ENCODE peak calls at places on chromosomes 1 and 21, in eight cellular contexts. S, E, V, X, D, M, Y and K are unnamed samples.

GRCh38 chr1:42971848-42972291 is 13.2 kb upstream of the SLC2A1 start:
- DNase-seq in D (no peak), X (peak), E (peak), M (no peak), Y (no peak), S (no peak), V (no peak), K (peak)

GRCh38 chr1:182459949-182460348 is 10.0 kb downstream of the RGSL1 start:
- DNase-seq in V (no peak), D (no peak), E (no peak), Y (no peak), M (no peak), X (no peak), S (no peak), K (no peak)

GRCh38 chr1:2127181-2128145 is 67.1 kb downstream of the FAAP20 start:
- DNase-seq in M (no peak), E (no peak), V (no peak), Y (peak), S (peak), D (no peak), X (no peak), K (no peak)

GRCh38 chr1:70896224-70896623 is 151.4 kb downstream of the PTGER3 start:
- DNase-seq in D (no peak), Y (no peak), E (no peak), V (peak), S (no peak), M (no peak), X (no peak), K (no peak)

GRCh38 chr1:26358411-26359384 is 4.8 kb upstream of the CRYBG2 start:
- DNase-seq in D (no peak), X (peak), E (peak), M (no peak), V (peak), Y (no peak), S (no peak), K (no peak)

GRCh38 chr1:165117482-165117881 is 239.0 kb downstream of the LMX1A start:
- DNase-seq in X (peak), E (no peak), D (no peak), Y (no peak), V (no peak), M (no peak), S (no peak), K (no peak)

GRCh38 chr1:53138991-53139884 is 3.2 kb downstream of the SLC1A7 start:
- DNase-seq in X (no peak), M (no peak), D (no peak), Y (no peak), V (no peak), E (no peak), S (no peak), K (no peak)

GRCh38 chr21:27134513-27134912 is 167.6 kb upstream of the ADAMTS5 start:
- DNase-seq in S (no peak), M (no peak), X (no peak), V (no peak), Y (no peak), E (no peak), D (no peak), K (peak)

GRCh38 chr21:36419996-36420395 is 34.8 kb downstream of the CHAF1B start:
- DNase-seq in Y (peak), S (peak), D (peak), M (peak), X (peak), V (peak), E (peak), K (peak)

GRCh38 chr21:43188181-43188580 is 19.4 kb downstream of the CRYAA start:
- DNase-seq in E (no peak), S (peak), V (no peak), M (no peak), Y (peak), D (no peak), X (no peak), K (no peak)

GRCh38 chr21:43313939-43314405 is 113.0 kb downstream of the SIK1 start:
- DNase-seq in D (no peak), S (no peak), X (no peak), E (no peak), Y (peak), V (no peak), M (no peak), K (no peak)

GRCh38 chr1:196877964-196878363 is 9.9 kb upstream of the CFHR4 start:
- DNase-seq in Y (no peak), D (no peak), V (no peak), X (peak), E (no peak), M (no peak), S (no peak), K (no peak)

GRCh38 chr1:98660941-98661543 is 479 bp upstream of the SNX7 start:
- DNase-seq in M (no peak), E (no peak), D (no peak), S (no peak), Y (no peak), X (no peak), V (no peak), K (peak)

GRCh38 chr1:109253803-109254620 is 4.7 kb downstream of the CELSR2 start:
- DNase-seq in Y (peak), D (no peak), V (peak), X (no peak), E (no peak), M (no peak), S (no peak), K (no peak)

GRCh38 chr1:183806650-183807049 is 1.7 kb downstream of the RGL1 start:
- DNase-seq in M (no peak), D (no peak), Y (no peak), E (no peak), V (no peak), S (no peak), X (no peak), K (no peak)
- TF ChIP-seq CTCF in M (no peak), D (no peak), Y (no peak), E (no peak), V (no peak), S (no peak), X (no peak), K (no peak)

GRCh38 chr1:229556551-229556950 is 2.0 kb downstream of the ABCB10 start:
- DNase-seq in D (no peak), S (no peak), X (peak), V (no peak), M (no peak), Y (no peak), E (no peak), K (no peak)

GRCh38 chr1:229554886-229555621 is 3.5 kb downstream of the ABCB10 start:
- DNase-seq in V (no peak), M (no peak), Y (no peak), E (no peak), X (no peak), D (no peak), S (no peak), K (peak)

GRCh38 chr1:229557913-229558414 is 543 bp downstream of the ABCB10 start:
- DNase-seq in Y (peak), M (no peak), X (peak), V (peak), E (peak), D (peak), S (no peak), K (peak)

GRCh38 chr1:229558460-229559335 is at the start of gene ABCB10:
- DNase-seq in V (peak), D (peak), S (peak), M (peak), Y (peak), E (peak), X (peak), K (peak)

DNA sequence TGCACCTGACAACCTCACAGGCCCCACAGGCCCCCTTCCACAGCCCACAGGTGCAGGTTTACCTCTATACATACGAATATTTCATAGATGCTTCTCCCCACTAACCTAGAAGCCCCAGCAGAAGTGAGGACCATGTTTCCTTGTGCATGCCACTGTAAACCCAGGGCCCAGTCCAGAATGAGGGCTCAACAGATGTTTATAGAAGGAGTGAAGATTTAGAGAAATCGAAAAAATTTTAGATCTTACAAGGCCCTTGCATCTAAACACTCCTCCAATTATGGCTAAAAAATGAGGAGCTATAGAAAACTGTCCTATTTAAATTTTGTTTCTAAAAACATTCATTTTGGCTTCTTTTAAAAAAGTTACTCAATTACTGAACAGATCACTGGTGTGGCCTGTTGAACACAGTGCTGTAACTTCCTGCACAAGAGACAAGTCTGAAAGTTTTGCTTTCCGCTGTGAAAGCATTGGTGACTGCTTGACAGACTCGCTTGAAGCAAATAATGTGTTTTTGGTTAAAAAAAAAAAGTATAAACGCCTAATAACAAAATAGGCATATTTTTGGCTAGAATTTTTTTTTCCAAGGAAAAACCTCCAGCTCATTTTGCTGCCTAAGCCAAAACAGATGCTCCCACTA is 1.2 kb downstream of the ABCB10 start:
- DNase-seq in S (no peak), V (peak), M (peak), Y (no peak), D (no peak), E (no peak), X (peak), K (peak)
- H3K4me3 ChIP-seq in S (peak), V (peak), M (peak), Y (peak), D (peak), E (peak), X (peak), K (peak)

GRCh38 chr1:61079276-61079897 is 3.0 kb upstream of the NFIA start:
- DNase-seq in D (no peak), Y (no peak), V (no peak), S (no peak), M (no peak), E (peak), X (peak), K (no peak)

GRCh38 chr1:61081135-61081636 is 1.2 kb upstream of the NFIA start:
- DNase-seq in D (no peak), X (peak), M (no peak), S (no peak), Y (no peak), E (no peak), V (no peak), K (no peak)

GRCh38 chr1:61080408-61081134 is 1.8 kb upstream of the NFIA start:
- DNase-seq in X (no peak), S (no peak), M (no peak), D (no peak), Y (no peak), E (no peak), V (no peak), K (no peak)

GRCh38 chr1:61078611-61079010 is 3.8 kb upstream of the NFIA start:
- DNase-seq in X (peak), E (no peak), V (peak), S (no peak), M (no peak), Y (no peak), D (no peak), K (no peak)

DNA sequence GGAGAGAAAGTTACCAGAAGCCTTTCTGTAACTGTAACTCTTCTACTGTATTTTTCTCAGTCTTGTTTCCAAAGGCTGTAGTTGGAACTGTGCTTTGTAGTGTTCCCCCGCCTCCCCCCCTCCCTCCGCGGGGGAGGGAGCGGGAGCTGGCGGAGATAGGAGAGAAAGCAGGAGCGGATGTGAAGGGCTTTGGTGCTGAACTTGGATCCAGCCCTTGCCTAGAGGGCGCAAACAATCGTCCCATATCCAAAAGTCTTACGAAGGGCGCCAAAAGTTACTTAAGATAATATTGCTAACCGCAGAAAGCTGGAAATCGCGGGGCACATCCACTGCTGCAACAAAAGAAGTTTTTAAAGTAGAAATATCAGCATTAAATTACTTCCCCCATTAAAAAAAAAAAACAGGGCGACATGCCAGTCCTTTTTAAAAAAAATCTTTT is 2.4 kb upstream of the NFIA start:
- DNase-seq in X (peak), S (peak), Y (peak), M (no peak), E (peak), D (peak), V (no peak), K (peak)
- TF ChIP-seq CTCF in X (peak), S (peak), Y (peak), M (no peak), E (no peak), D (no peak), V (peak), K (peak)

DNA sequence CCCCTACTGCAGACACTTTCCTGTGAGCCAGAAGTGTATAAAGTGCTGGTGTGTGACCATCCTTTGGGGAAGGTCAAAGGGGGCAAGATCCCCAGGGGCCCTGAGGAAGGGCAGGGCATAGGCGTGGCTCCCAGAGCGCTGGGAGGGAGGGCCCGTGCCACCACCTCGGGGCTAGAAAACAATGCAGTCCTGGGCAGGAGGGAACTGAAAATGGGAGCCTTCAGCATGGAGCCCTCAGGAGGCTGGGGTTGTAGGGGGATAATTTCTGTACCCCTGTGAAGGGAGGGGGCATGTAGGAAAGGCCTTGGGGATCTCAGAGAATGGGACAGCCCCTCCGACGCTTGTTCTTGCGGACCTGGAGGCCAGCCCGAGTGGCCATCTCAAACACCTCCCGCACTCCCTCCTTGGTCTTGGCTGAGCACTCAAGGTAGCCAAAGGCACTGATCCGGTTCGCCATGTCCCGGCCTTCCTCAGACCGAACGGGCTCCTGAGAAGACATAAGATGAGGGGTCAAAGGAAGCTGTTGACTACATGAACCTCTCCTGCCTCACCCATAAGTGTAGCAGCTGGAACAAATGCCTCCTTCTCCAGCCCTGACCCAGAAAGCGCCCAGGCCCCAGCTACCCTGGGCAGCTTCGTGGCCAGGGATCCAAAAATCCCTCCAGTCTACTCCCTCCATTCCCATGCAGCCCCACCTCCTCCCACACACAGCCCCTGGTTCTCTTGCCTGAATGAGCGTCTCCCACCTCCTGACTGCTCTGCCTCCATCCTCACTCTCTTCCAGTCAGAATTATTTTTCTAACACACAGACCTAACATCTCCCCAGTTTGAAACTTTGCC is 5.5 kb downstream of the RHOC start:
- DNase-seq in E (no peak), Y (no peak), X (no peak), D (no peak), S (no peak), V (no peak), M (no peak), K (no peak)
- H3K4me3 ChIP-seq in E (no peak), Y (peak), X (no peak), D (no peak), S (no peak), V (peak), M (no peak), K (no peak)

GRCh38 chr1:115041654-115042053 is 12.0 kb downstream of the TSHB start:
- DNase-seq in X (peak), D (no peak), S (no peak), M (no peak), E (no peak), V (no peak), Y (no peak), K (peak)
- TF ChIP-seq CTCF in X (peak), D (no peak), S (no peak), M (peak), E (peak), V (peak), Y (no peak), K (peak)

GRCh38 chr1:46464013-46464548 is 25.6 kb upstream of the DMBX1 start:
- DNase-seq in D (no peak), Y (no peak), E (no peak), V (no peak), M (no peak), X (no peak), S (no peak), K (no peak)

GRCh38 chr1:46465981-46466476 is 23.6 kb upstream of the DMBX1 start:
- DNase-seq in E (no peak), D (no peak), V (no peak), X (no peak), S (no peak), Y (no peak), M (no peak), K (no peak)

GRCh38 chr1:46469846-46470245 is 19.8 kb upstream of the DMBX1 start:
- DNase-seq in X (no peak), E (no peak), Y (no peak), V (no peak), M (no peak), S (no peak), D (no peak), K (no peak)

GRCh38 chr1:46467183-46467504 is 22.5 kb upstream of the DMBX1 start:
- DNase-seq in M (no peak), V (no peak), Y (no peak), D (no peak), X (no peak), S (no peak), E (no peak), K (no peak)

GRCh38 chr1:46466477-46467182 is 23.0 kb upstream of the DMBX1 start:
- DNase-seq in X (peak), V (no peak), Y (no peak), M (no peak), S (no peak), E (no peak), D (no peak), K (no peak)
- H3K4me3 ChIP-seq in X (peak), V (peak), Y (peak), M (peak), S (peak), E (peak), D (peak), K (peak)

GRCh38 chr1:200409203-200409760 is 554 bp downstream of the ZNF281 start:
- DNase-seq in E (peak), M (no peak), D (peak), X (peak), Y (peak), S (peak), V (peak), K (no peak)
- TF ChIP-seq CTCF in E (no peak), M (no peak), D (no peak), X (no peak), Y (no peak), S (no peak), V (peak), K (peak)

GRCh38 chr21:29144736-29145353 is 14.4 kb downstream of the MAP3K7CL start:
- DNase-seq in X (no peak), V (no peak), E (no peak), Y (no peak), S (no peak), M (no peak), D (no peak), K (no peak)
- H3K4me3 ChIP-seq in X (no peak), V (no peak), E (no peak), Y (no peak), S (peak), M (no peak), D (no peak), K (no peak)